ENCODE peak calls at places on chromosomes 7 and 10, in five cellular contexts. X, M, P, F and H are unnamed samples.

GRCh38 chr10:67520924-67521520 is 175.0 kb downstream of the CTNNA3 start:
- DNase-seq in X (no peak), M (peak), P (no peak), F (no peak), H (peak)

GRCh38 chr7:100590077-100590737 is 4.1 kb downstream of the FBXO24 start:
- DNase-seq in X (no peak), M (no peak), P (no peak), F (no peak), H (no peak)

GRCh38 chr7:16915405-16915804 is 33.6 kb upstream of the AGR3 start:
- DNase-seq in X (no peak), M (peak), P (no peak), F (no peak), H (no peak)

GRCh38 chr7:1483079-1483478 is 21.1 kb downstream of the INTS1 start:
- DNase-seq in X (no peak), M (no peak), P (no peak), F (no peak), H (no peak)

GRCh38 chr7:120170849-120171248 is 102.1 kb upstream of the KCND2 start:
- DNase-seq in X (no peak), M (no peak), P (no peak), F (no peak), H (no peak)

GRCh38 chr10:72260588-72261322 is 13.0 kb upstream of the DDIT4 start:
- DNase-seq in X (peak), M (peak), P (peak), F (peak), H (peak)

GRCh38 chr7:2099036-2099957 is 133.4 kb downstream of the MAD1L1 start:
- DNase-seq in X (no peak), M (no peak), P (no peak), F (no peak), H (no peak)

GRCh38 chr10:53491774-53492173 is 719.2 kb upstream of the MBL2 start:
- DNase-seq in X (no peak), M (no peak), P (no peak), F (no peak), H (no peak)

GRCh38 chr10:1198453-1199344 is 142.5 kb downstream of the WDR37 start:
- DNase-seq in X (peak), M (no peak), P (no peak), F (no peak), H (no peak)

GRCh38 chr7:123751816-123752215 is 3.0 kb upstream of the WASL start:
- DNase-seq in X (no peak), M (no peak), P (no peak), F (no peak), H (no peak)

GRCh38 chr7:5796076-5796475 is 14.6 kb upstream of the RNF216 start:
- DNase-seq in X (no peak), M (no peak), P (no peak), F (no peak), H (no peak)

GRCh38 chr7:9453521-9453920 is 1020.1 kb downstream of the NXPH1 start:
- DNase-seq in X (no peak), M (no peak), P (no peak), F (no peak), H (no peak)

GRCh38 chr7:21175714-21176113 is 252.2 kb upstream of the SP4 start:
- DNase-seq in X (no peak), M (no peak), P (no peak), F (no peak), H (no peak)

GRCh38 chr7:90624128-90624980 is 28.2 kb downstream of the CDK14 start:
- DNase-seq in X (no peak), M (peak), P (no peak), F (no peak), H (no peak)

GRCh38 chr7:129644634-129645230 is 33.2 kb downstream of the NRF1 start:
- DNase-seq in X (no peak), M (peak), P (no peak), F (no peak), H (no peak)

GRCh38 chr7:11539853-11540252 is 292.1 kb downstream of the THSD7A start:
- DNase-seq in X (no peak), M (no peak), P (no peak), F (no peak), H (no peak)

GRCh38 chr7:151087247-151088018 is 1.2 kb downstream of the AGAP3 start:
- DNase-seq in X (peak), M (peak), P (no peak), F (no peak), H (peak)

GRCh38 chr7:78530351-78530750 is 731.8 kb downstream of the PHTF2 start:
- DNase-seq in X (no peak), M (peak), P (no peak), F (no peak), H (no peak)

GRCh38 chr7:22989646-22990587 is 24.0 kb downstream of the HYCC1 start:
- DNase-seq in X (no peak), M (no peak), P (no peak), F (no peak), H (no peak)

GRCh38 chr7:157690833-157691382 is 354.1 kb downstream of the DNAJB6 start:
- DNase-seq in X (peak), M (no peak), P (peak), F (no peak), H (no peak)

GRCh38 chr7:151518105-151518780 is 1.5 kb downstream of the RHEB start:
- DNase-seq in X (peak), M (no peak), P (no peak), F (no peak), H (peak)

GRCh38 chr10:124324856-124325657 is 93.7 kb downstream of the OAT start:
- DNase-seq in X (no peak), M (no peak), P (no peak), F (no peak), H (no peak)

GRCh38 chr7:130398751-130399150 is 18.5 kb downstream of the CPA1 start:
- DNase-seq in X (no peak), M (no peak), P (no peak), F (no peak), H (no peak)

GRCh38 chr10:88232978-88233537 is 350.1 kb downstream of the RNLS start:
- DNase-seq in X (no peak), M (no peak), P (no peak), F (no peak), H (no peak)

GRCh38 chr7:732094-732541 is 5.0 kb upstream of the PRKAR1B start:
- DNase-seq in X (peak), M (peak), P (no peak), F (no peak), H (no peak)

GRCh38 chr10:124681091-124681490 is 63.1 kb downstream of the FAM53B start:
- DNase-seq in X (no peak), M (no peak), P (no peak), F (no peak), H (no peak)

GRCh38 chr10:78756604-78757442 is 311.9 kb upstream of the ZMIZ1 start:
- DNase-seq in X (peak), M (peak), P (peak), F (peak), H (no peak)

GRCh38 chr7:2632717-2633537 is 1.1 kb downstream of the TTYH3 start:
- DNase-seq in X (peak), M (peak), P (peak), F (no peak), H (peak)

GRCh38 chr10:7768417-7768816 is 19.4 kb downstream of the KIN start:
- DNase-seq in X (no peak), M (no peak), P (no peak), F (no peak), H (no peak)

GRCh38 chr7:149622444-149623210 is 125.0 kb upstream of the ZNF746 start:
- DNase-seq in X (no peak), M (no peak), P (no peak), F (no peak), H (no peak)

DNA sequence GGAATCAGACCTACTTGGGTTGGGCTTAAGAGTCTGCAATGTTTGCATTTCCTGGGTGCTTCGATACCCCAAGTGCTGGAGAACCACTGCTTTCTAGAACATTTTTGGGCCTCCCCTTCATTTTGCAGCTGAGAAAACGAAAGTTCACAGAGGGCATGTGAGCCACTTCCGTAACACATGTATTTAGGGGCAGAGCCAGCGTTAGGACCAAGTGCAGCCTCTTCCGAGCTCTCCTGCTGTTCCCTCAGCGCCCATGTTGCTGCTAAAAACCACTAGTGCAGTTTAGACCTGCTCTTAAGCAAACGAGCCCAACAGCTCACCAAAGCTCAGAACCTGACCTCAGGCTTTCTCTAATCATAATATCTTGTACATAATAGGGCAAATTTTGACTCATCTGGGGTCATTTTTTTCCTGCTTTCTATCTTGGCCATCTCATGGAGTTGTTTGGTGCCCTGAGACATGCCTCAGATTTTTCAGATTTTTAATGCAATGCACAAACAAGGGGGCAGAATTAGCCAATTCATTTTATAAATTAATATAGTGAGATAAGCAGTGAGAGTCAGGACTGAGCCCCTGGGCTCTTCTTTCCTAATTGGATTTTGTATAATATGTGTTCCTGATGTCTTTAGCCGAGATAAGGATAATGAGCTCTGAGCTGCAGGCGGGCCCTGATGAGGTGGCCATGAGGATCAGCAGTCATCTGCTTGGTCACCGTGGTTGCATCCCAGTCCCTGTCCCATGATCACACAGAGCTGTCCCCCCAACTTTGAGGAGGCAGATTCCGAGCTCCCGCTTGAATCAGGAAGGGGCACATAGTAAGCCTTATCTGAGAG is 12.9 kb downstream of the BAG3 start:
- DNase-seq in X (no peak), M (no peak), P (no peak), F (no peak), H (peak)
- H3K27ac ChIP-seq in X (peak), M (peak), P (peak), F (peak), H (peak)

GRCh38 chr7:15556706-15557105 is 5.1 kb downstream of the AGMO start:
- DNase-seq in X (no peak), M (no peak), P (no peak), F (no peak), H (no peak)

GRCh38 chr7:15558747-15559146 is 3.1 kb downstream of the AGMO start:
- DNase-seq in X (no peak), M (no peak), P (no peak), F (no peak), H (no peak)

GRCh38 chr7:15557686-15558085 is 4.1 kb downstream of the AGMO start:
- DNase-seq in X (no peak), M (no peak), P (no peak), F (no peak), H (no peak)

GRCh38 chr7:15555385-15555859 is 6.4 kb downstream of the AGMO start:
- DNase-seq in X (no peak), M (no peak), P (no peak), F (no peak), H (no peak)

DNA sequence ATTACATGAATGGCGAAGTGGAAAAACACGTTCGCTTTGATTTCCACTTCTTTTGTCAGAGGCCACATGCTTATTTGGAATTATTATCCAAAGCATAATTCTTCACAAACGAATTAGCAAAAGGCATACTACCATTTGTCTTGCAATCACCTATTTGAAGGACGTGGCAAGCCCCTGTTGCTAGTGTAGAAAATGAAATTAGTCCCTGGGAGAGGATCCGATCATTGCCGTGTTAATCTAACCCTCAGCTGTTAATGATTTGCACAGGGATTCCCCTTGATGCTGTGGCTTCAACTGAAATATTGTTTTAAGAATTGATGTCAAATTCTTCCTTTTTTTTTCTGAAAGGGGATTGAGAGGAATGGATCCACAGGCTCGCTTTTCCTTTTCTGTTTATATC is 4.6 kb downstream of the AGMO start:
- DNase-seq in X (no peak), M (no peak), P (no peak), F (no peak), H (no peak)
- H3K27ac ChIP-seq in X (no peak), M (no peak), P (peak), F (no peak), H (no peak)

DNA sequence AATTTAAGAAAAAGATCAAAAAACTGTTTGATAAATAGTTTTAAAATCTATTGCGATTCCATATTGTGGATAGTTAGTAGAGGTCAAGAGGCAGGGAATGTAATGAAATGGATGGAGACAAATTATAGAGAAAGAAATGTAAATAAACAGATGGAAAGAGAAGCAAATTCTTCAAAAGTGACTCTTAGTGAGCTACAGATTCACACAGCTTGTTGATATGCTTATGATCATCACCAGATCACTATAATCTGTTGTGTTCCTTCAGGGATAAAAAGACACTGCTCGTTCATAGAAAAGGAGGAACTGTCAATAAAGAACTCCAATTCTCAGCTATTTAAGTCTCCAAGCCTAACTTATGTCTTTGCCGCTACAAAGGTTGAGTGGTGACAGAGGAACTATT is 251.4 kb upstream of the SEMA3C start:
- DNase-seq in X (no peak), M (no peak), P (no peak), F (no peak), H (no peak)
- H3K27ac ChIP-seq in X (no peak), M (no peak), P (no peak), F (no peak), H (no peak)

GRCh38 chr10:36057180-36057579 is 415.1 kb upstream of the FZD8 start:
- DNase-seq in X (no peak), M (no peak), P (no peak), F (no peak), H (no peak)
- H3K27ac ChIP-seq in X (no peak), M (no peak), P (no peak), F (no peak), H (no peak)

GRCh38 chr10:75101416-75102251 is 9.8 kb upstream of the SAMD8 start:
- DNase-seq in X (no peak), M (no peak), P (no peak), F (no peak), H (no peak)
- H3K27ac ChIP-seq in X (no peak), M (no peak), P (peak), F (no peak), H (no peak)

DNA sequence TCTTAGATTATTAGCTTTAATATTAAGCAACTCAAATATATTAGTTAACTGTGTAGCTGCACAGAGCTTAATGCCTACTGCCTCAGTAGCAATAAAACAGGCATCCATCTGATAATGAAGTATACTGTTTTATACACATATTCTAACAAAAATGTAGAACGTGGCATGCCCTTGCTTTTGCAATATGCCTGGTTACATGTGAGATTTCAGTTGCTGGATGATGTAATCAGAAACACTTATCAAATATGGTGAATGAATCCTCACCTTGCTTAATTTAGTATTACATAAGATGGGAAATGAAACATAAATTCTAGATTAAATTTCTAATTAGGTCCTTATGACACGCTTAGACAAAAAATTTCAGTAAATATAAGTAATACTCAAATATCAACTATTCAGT is 8.0 kb downstream of the DNAJC1 start:
- DNase-seq in X (no peak), M (no peak), P (no peak), F (no peak), H (no peak)
- H3K27ac ChIP-seq in X (no peak), M (no peak), P (no peak), F (no peak), H (no peak)

GRCh38 chr10:103843045-103843444 is 12.3 kb downstream of the SH3PXD2A start:
- DNase-seq in X (no peak), M (no peak), P (no peak), F (no peak), H (no peak)

GRCh38 chr10:103841519-103841918 is 13.9 kb downstream of the SH3PXD2A start:
- DNase-seq in X (no peak), M (no peak), P (no peak), F (no peak), H (no peak)

GRCh38 chr10:103842605-103843004 is 12.8 kb downstream of the SH3PXD2A start:
- DNase-seq in X (no peak), M (no peak), P (no peak), F (no peak), H (no peak)

GRCh38 chr10:103845983-103846382 is 9.4 kb downstream of the SH3PXD2A start:
- DNase-seq in X (no peak), M (no peak), P (no peak), F (no peak), H (peak)

GRCh38 chr10:103843854-103844567 is 11.4 kb downstream of the SH3PXD2A start:
- DNase-seq in X (peak), M (no peak), P (no peak), F (no peak), H (no peak)
- H3K27ac ChIP-seq in X (peak), M (peak), P (peak), F (peak), H (no peak)